ENCODE peak calls at places on chromosomes 2 and 18, in ten cellular contexts. One of them, this sample, is unnamed.

GRCh38 chr2:191935247-191935646 is 88.4 kb upstream of the CAVIN2 start:
- DNase-seq in breast epithelium: no peak
- DNase-seq in DMS153: peak
- DNase-seq in RWPE1: no peak
- DNase-seq in LHCN-M2: peak
- DNase-seq in Calu3: no peak
- DNase-seq in kidney glomerular epithelial cell: no peak
- DNase-seq in psoas muscle: no peak
- DNase-seq in HepG2: no peak
- DNase-seq in T-helper 1 cell: no peak
- DNase-seq in this sample: no peak

GRCh38 chr2:167212054-167212648 is 323.9 kb downstream of the XIRP2 start:
- DNase-seq in RWPE1: peak
- DNase-seq in breast epithelium: no peak
- DNase-seq in psoas muscle: no peak
- DNase-seq in T-helper 1 cell: no peak
- DNase-seq in kidney glomerular epithelial cell: peak
- DNase-seq in DMS153: peak
- DNase-seq in LHCN-M2: peak
- DNase-seq in Calu3: peak
- DNase-seq in HepG2: peak
- DNase-seq in this sample: no peak

GRCh38 chr2:43303889-43304288 is 77.5 kb upstream of the ZFP36L2 start:
- DNase-seq in T-helper 1 cell: no peak
- DNase-seq in psoas muscle: no peak
- DNase-seq in kidney glomerular epithelial cell: no peak
- DNase-seq in Calu3: no peak
- DNase-seq in LHCN-M2: no peak
- DNase-seq in RWPE1: no peak
- DNase-seq in breast epithelium: no peak
- DNase-seq in DMS153: peak
- DNase-seq in HepG2: no peak
- DNase-seq in this sample: no peak

GRCh38 chr2:46270384-46270783 is 26.8 kb upstream of the EPAS1 start:
- DNase-seq in breast epithelium: no peak
- DNase-seq in HepG2: no peak
- DNase-seq in kidney glomerular epithelial cell: no peak
- DNase-seq in RWPE1: no peak
- DNase-seq in LHCN-M2: no peak
- DNase-seq in T-helper 1 cell: no peak
- DNase-seq in DMS153: no peak
- DNase-seq in Calu3: no peak
- DNase-seq in psoas muscle: no peak
- DNase-seq in this sample: no peak

GRCh38 chr2:23291274-23291673 is 93.7 kb upstream of the KLHL29 start:
- DNase-seq in psoas muscle: peak
- DNase-seq in Calu3: no peak
- DNase-seq in HepG2: no peak
- DNase-seq in T-helper 1 cell: no peak
- DNase-seq in RWPE1: no peak
- DNase-seq in DMS153: no peak
- DNase-seq in kidney glomerular epithelial cell: no peak
- DNase-seq in breast epithelium: no peak
- DNase-seq in LHCN-M2: no peak
- DNase-seq in this sample: no peak

GRCh38 chr2:205975082-205975949 is 110.7 kb downstream of the INO80D start:
- DNase-seq in DMS153: no peak
- DNase-seq in T-helper 1 cell: no peak
- DNase-seq in psoas muscle: no peak
- DNase-seq in RWPE1: no peak
- DNase-seq in kidney glomerular epithelial cell: peak
- DNase-seq in Calu3: peak
- DNase-seq in breast epithelium: no peak
- DNase-seq in LHCN-M2: peak
- DNase-seq in HepG2: peak
- DNase-seq in this sample: no peak

GRCh38 chr2:158990397-158991209 is 22.2 kb downstream of the TANC1 start:
- DNase-seq in T-helper 1 cell: no peak
- DNase-seq in psoas muscle: no peak
- DNase-seq in Calu3: no peak
- DNase-seq in kidney glomerular epithelial cell: peak
- DNase-seq in LHCN-M2: peak
- DNase-seq in breast epithelium: no peak
- DNase-seq in DMS153: no peak
- DNase-seq in HepG2: no peak
- DNase-seq in RWPE1: peak
- DNase-seq in this sample: no peak

GRCh38 chr2:174630097-174630496 is 32.5 kb upstream of the WIPF1 start:
- DNase-seq in kidney glomerular epithelial cell: no peak
- DNase-seq in breast epithelium: no peak
- DNase-seq in HepG2: no peak
- DNase-seq in T-helper 1 cell: no peak
- DNase-seq in LHCN-M2: no peak
- DNase-seq in psoas muscle: no peak
- DNase-seq in DMS153: no peak
- DNase-seq in Calu3: no peak
- DNase-seq in RWPE1: no peak
- DNase-seq in this sample: no peak

GRCh38 chr2:216590780-216591179 is 42.4 kb upstream of the IGFBP2 start:
- DNase-seq in LHCN-M2: peak
- DNase-seq in Calu3: no peak
- DNase-seq in breast epithelium: no peak
- DNase-seq in DMS153: no peak
- DNase-seq in psoas muscle: no peak
- DNase-seq in kidney glomerular epithelial cell: no peak
- DNase-seq in HepG2: no peak
- DNase-seq in T-helper 1 cell: no peak
- DNase-seq in RWPE1: no peak
- DNase-seq in this sample: no peak

GRCh38 chr2:12715258-12715865 is 1.4 kb upstream of the TRIB2 start:
- DNase-seq in kidney glomerular epithelial cell: no peak
- DNase-seq in Calu3: no peak
- DNase-seq in T-helper 1 cell: no peak
- DNase-seq in DMS153: no peak
- DNase-seq in RWPE1: no peak
- DNase-seq in psoas muscle: no peak
- DNase-seq in breast epithelium: no peak
- DNase-seq in HepG2: no peak
- DNase-seq in LHCN-M2: no peak
- DNase-seq in this sample: no peak

GRCh38 chr2:72999729-73000725 is 71.5 kb downstream of the SFXN5 start:
- DNase-seq in LHCN-M2: peak
- DNase-seq in breast epithelium: no peak
- DNase-seq in DMS153: no peak
- DNase-seq in HepG2: no peak
- DNase-seq in psoas muscle: no peak
- DNase-seq in RWPE1: peak
- DNase-seq in T-helper 1 cell: no peak
- DNase-seq in kidney glomerular epithelial cell: no peak
- DNase-seq in Calu3: no peak
- DNase-seq in this sample: no peak

GRCh38 chr2:86393521-86394490 is 47.4 kb upstream of the KDM3A start:
- DNase-seq in RWPE1: peak
- DNase-seq in kidney glomerular epithelial cell: peak
- DNase-seq in LHCN-M2: peak
- DNase-seq in psoas muscle: peak
- DNase-seq in HepG2: no peak
- DNase-seq in breast epithelium: no peak
- DNase-seq in DMS153: no peak
- DNase-seq in Calu3: peak
- DNase-seq in T-helper 1 cell: no peak
- DNase-seq in this sample: no peak

GRCh38 chr2:71756280-71756906 is 303.0 kb downstream of the DYSF start:
- DNase-seq in breast epithelium: no peak
- DNase-seq in DMS153: no peak
- DNase-seq in HepG2: no peak
- DNase-seq in Calu3: no peak
- DNase-seq in RWPE1: no peak
- DNase-seq in psoas muscle: no peak
- DNase-seq in T-helper 1 cell: no peak
- DNase-seq in LHCN-M2: peak
- DNase-seq in kidney glomerular epithelial cell: no peak
- DNase-seq in this sample: no peak

GRCh38 chr18:9643549-9643948 is 29.2 kb upstream of the PPP4R1 start:
- DNase-seq in T-helper 1 cell: no peak
- DNase-seq in breast epithelium: no peak
- DNase-seq in LHCN-M2: peak
- DNase-seq in psoas muscle: no peak
- DNase-seq in kidney glomerular epithelial cell: peak
- DNase-seq in HepG2: peak
- DNase-seq in DMS153: no peak
- DNase-seq in Calu3: peak
- DNase-seq in RWPE1: peak
- DNase-seq in this sample: no peak

GRCh38 chr2:16869711-16870110 is 204.1 kb upstream of the CYRIA start:
- DNase-seq in Calu3: no peak
- DNase-seq in HepG2: no peak
- DNase-seq in LHCN-M2: no peak
- DNase-seq in T-helper 1 cell: no peak
- DNase-seq in RWPE1: no peak
- DNase-seq in psoas muscle: no peak
- DNase-seq in DMS153: no peak
- DNase-seq in kidney glomerular epithelial cell: no peak
- DNase-seq in breast epithelium: no peak
- DNase-seq in this sample: no peak